ENCODE peak calls at places on chromosomes 5 and 9, in five cellular contexts. I, G, D, O and X are unnamed samples.

GRCh38 chr5:172096184-172096941 is 89.9 kb upstream of the FBXW11 start:
- DNase-seq in I (no peak), D (no peak), O (peak), G (no peak), X (no peak)

GRCh38 chr5:171810217-171810616 is 24.6 kb downstream of the SMIM23 start:
- DNase-seq in O (no peak), I (no peak), G (no peak), D (no peak), X (no peak)

GRCh38 chr9:123642291-123643278 is 286.6 kb downstream of the CRB2 start:
- DNase-seq in O (peak), I (no peak), D (peak), G (no peak), X (no peak)

GRCh38 chr5:84494453-84494852 is 109.8 kb upstream of the EDIL3 start:
- DNase-seq in D (no peak), I (peak), O (no peak), G (no peak), X (no peak)

GRCh38 chr5:119028575-119028974 is 40.2 kb upstream of the DTWD2 start:
- DNase-seq in I (no peak), D (no peak), G (no peak), O (no peak), X (no peak)

GRCh38 chr5:120545007-120545406 is 80.9 kb downstream of the PRR16 start:
- DNase-seq in D (no peak), I (no peak), O (no peak), G (no peak), X (no peak)

GRCh38 chr9:21096172-21096900 is 18.6 kb upstream of the IFNB1 start:
- DNase-seq in O (no peak), I (no peak), G (no peak), D (no peak), X (no peak)

GRCh38 chr9:85223506-85224108 is 518.1 kb downstream of the AGTPBP1 start:
- DNase-seq in D (no peak), G (no peak), O (no peak), I (no peak), X (no peak)

GRCh38 chr5:144684899-144685298 is 514.2 kb downstream of the KCTD16 start:
- DNase-seq in I (no peak), O (no peak), G (no peak), D (no peak), X (no peak)

GRCh38 chr9:97573482-97574073 is 59.6 kb downstream of the TSTD2 start:
- DNase-seq in D (no peak), O (peak), G (no peak), I (no peak), X (peak)

GRCh38 chr9:135480071-135480941 is 724 bp downstream of the PPP1R26 start:
- DNase-seq in G (no peak), I (no peak), O (peak), D (no peak), X (no peak)

GRCh38 chr5:132260714-132261615 is 3.5 kb downstream of the PDLIM4 start:
- DNase-seq in D (no peak), O (no peak), I (peak), G (no peak), X (peak)

GRCh38 chr5:167488371-167488770 is 803.1 kb upstream of the WWC1 start:
- DNase-seq in I (no peak), G (no peak), D (no peak), O (no peak), X (no peak)